ENCODE peak calls at places on chromosomes 4 and X, in five cellular contexts. E is mucosa of descending colon; O is astrocyte of the spinal cord; L is CD8-positive, alpha-beta T cell; Q is body of pancreas. P is an unnamed sample.

GRCh38 chrX:47187106-47187677 is 6.4 kb upstream of the UBA1 start:
- DNase-seq in E (no peak), O (no peak), L (no peak), Q (peak; percentile 28), P (no peak)

GRCh38 chrX:122703762-122704161 is 480.3 kb upstream of the GRIA3 start:
- DNase-seq in E (no peak), O (peak; percentile 0), L (no peak), Q (no peak), P (no peak)

GRCh38 chrX:155071694-155072215 is 447 bp downstream of the BRCC3 start:
- DNase-seq in E (no peak), O (no peak), L (no peak), Q (no peak), P (no peak)

GRCh38 chrX:149512225-149512885 is 7.2 kb upstream of the IDS start:
- DNase-seq in E (no peak), O (peak; percentile 37), L (peak; percentile 59), Q (peak; percentile 77), P (peak; percentile 54)

GRCh38 chrX:49155243-49155899 is 7.2 kb upstream of the MAGIX start:
- DNase-seq in E (no peak), O (peak; percentile 80), L (peak; percentile 34), Q (peak; percentile 57), P (peak; percentile 64)

GRCh38 chr4:15774020-15774420 is 4.1 kb upstream of the CD38 start:
- DNase-seq in E (no peak), O (no peak), L (no peak), Q (no peak), P (no peak)

GRCh38 chr4:80077639-80078038 is 4.6 kb upstream of the ANTXR2 start:
- DNase-seq in E (no peak), O (no peak), L (peak; percentile 18), Q (no peak), P (no peak)

GRCh38 chr4:5036239-5036638 is 15.0 kb upstream of the STK32B start:
- DNase-seq in E (no peak), O (peak; percentile 58), L (no peak), Q (no peak), P (no peak)

GRCh38 chr4:66653937-66654336 is 891.4 kb downstream of the CENPC start:
- DNase-seq in E (no peak), O (no peak), L (no peak), Q (no peak), P (no peak)

GRCh38 chrX:107207089-107207488 is 678 bp downstream of the DNAAF6 start:
- DNase-seq in E (no peak), O (no peak), L (no peak), Q (no peak), P (no peak)

GRCh38 chr4:104486702-104487101 is 8.0 kb downstream of the CXXC4 start:
- DNase-seq in E (no peak), O (no peak), L (no peak), Q (no peak), P (no peak)

GRCh38 chr4:123503698-123504389 is 107.2 kb downstream of the SPRY1 start:
- DNase-seq in E (no peak), O (no peak), L (no peak), Q (no peak), P (no peak)

GRCh38 chr4:138399041-138399440 is 156.9 kb upstream of the SLC7A11 start:
- DNase-seq in E (no peak), O (no peak), L (no peak), Q (no peak), P (no peak)

GRCh38 chrX:20378291-20378920 is 111.7 kb upstream of the RPS6KA3 start:
- DNase-seq in E (no peak), O (no peak), L (no peak), Q (no peak), P (no peak)

GRCh38 chrX:98379134-98379533 is 1495.4 kb downstream of the RPA4 start:
- DNase-seq in E (no peak), O (no peak), L (no peak), Q (no peak), P (no peak)

GRCh38 chr4:85486425-85487101 is 11.6 kb downstream of the ARHGAP24 start:
- DNase-seq in E (no peak), O (peak; percentile 26), L (no peak), Q (no peak), P (no peak)

GRCh38 chr4:100929135-100929534 is 411.3 kb upstream of the EMCN start:
- DNase-seq in E (no peak), O (no peak), L (no peak), Q (no peak), P (peak; percentile 49)

GRCh38 chr4:140326395-140326993 is 47.0 kb upstream of the SCOC start:
- DNase-seq in E (no peak), O (peak; percentile 63), L (no peak), Q (peak; percentile 39), P (no peak)

GRCh38 chr4:123359449-123360306 is 36.9 kb upstream of the SPRY1 start:
- DNase-seq in E (no peak), O (no peak), L (no peak), Q (no peak), P (no peak)

GRCh38 chr4:138308421-138308820 is 66.3 kb upstream of the SLC7A11 start:
- DNase-seq in E (no peak), O (peak; percentile 70), L (no peak), Q (no peak), P (no peak)

GRCh38 chrX:69028006-69028760 is 137.1 kb downstream of the PJA1 start:
- DNase-seq in E (no peak), O (no peak), L (no peak), Q (no peak), P (no peak)

GRCh38 chr4:116724249-116724648 is 361.1 kb downstream of the TRAM1L1 start:
- DNase-seq in E (no peak), O (no peak), L (no peak), Q (no peak), P (no peak)

GRCh38 chr4:123315617-123316016 is 81.0 kb upstream of the SPRY1 start:
- DNase-seq in E (no peak), O (no peak), L (no peak), Q (no peak), P (no peak)

GRCh38 chr4:181959121-181959520 is 284.1 kb upstream of the TENM3 start:
- DNase-seq in E (no peak), O (peak; percentile 83), L (no peak), Q (no peak), P (no peak)

GRCh38 chrX:53940180-53940579 is 104.1 kb downstream of the PHF8 start:
- DNase-seq in E (no peak), O (no peak), L (no peak), Q (no peak), P (no peak)

GRCh38 chr4:19694829-19695228 is 556.9 kb upstream of the SLIT2 start:
- DNase-seq in E (no peak), O (no peak), L (no peak), Q (no peak), P (no peak)

GRCh38 chr4:82436780-82437179 is 6.4 kb downstream of the ENOPH1 start:
- DNase-seq in E (no peak), O (no peak), L (no peak), Q (no peak), P (no peak)

GRCh38 chr4:118206627-118207026 is 146.2 kb downstream of the PRSS12 start:
- DNase-seq in E (no peak), O (no peak), L (no peak), Q (no peak), P (no peak)

GRCh38 chrX:38061335-38061734 is 55.0 kb downstream of the SYTL5 start:
- DNase-seq in E (no peak), O (peak; percentile 34), L (no peak), Q (no peak), P (peak; percentile 58)

GRCh38 chr4:17812801-17813200 is 2.0 kb downstream of the NCAPG start:
- DNase-seq in E (no peak), O (peak; percentile 38), L (no peak), Q (no peak), P (no peak)

GRCh38 chr4:17811078-17811603 is 362 bp downstream of the NCAPG start:
- DNase-seq in E (no peak), O (no peak), L (no peak), Q (peak; percentile 17), P (no peak)

GRCh38 chr4:17814140-17814539 is 3.4 kb downstream of the NCAPG start:
- DNase-seq in E (no peak), O (peak; percentile 58), L (no peak), Q (no peak), P (no peak)

GRCh38 chr4:17810260-17811077 is at the start of the genes DCAF16 and NCAPG:
- DNase-seq in E (peak; percentile 100), O (peak; percentile 100), L (peak; percentile 96), Q (peak; percentile 99), P (peak; percentile 98)

GRCh38 chr4:17812125-17812524 is 1.3 kb downstream of the NCAPG start:
- DNase-seq in E (no peak), O (no peak), L (no peak), Q (no peak), P (no peak)
- H3K4me3 ChIP-seq in E (no peak overlapping the region), O (peak overlapping the region; percentile 98), L (no peak overlapping the region), Q (no peak overlapping the region), P (peak overlapping the region; percentile 91)

DNA sequence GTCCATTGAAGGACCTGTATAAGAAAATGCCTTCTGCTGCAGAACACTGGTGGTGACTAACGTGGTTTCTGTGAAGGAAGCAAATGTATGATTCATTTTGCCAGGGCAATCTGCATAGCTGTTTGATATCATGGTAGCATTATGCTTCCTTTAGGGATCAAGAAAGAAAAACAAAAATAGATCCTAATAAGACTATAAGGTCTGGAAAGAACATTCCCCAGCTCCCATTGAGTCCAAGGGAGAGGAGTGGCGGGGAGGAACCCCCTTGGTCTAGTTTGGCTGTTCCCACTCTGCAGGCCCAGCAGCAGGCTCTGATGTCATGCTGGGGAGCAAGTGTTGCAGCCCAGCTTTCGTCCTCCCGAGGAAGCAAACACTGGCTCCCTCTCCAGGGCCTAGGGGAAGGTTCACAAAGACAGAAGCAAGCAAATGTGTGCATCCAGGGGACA is 154.5 kb upstream of the GALNT7 start:
- DNase-seq in E (no peak), O (peak; percentile 89), L (no peak), Q (no peak), P (no peak)
- TF ChIP-seq CTCF in E (no peak), O (peak; percentile 65), L (no peak), Q (no peak), P (peak; percentile 13)

DNA sequence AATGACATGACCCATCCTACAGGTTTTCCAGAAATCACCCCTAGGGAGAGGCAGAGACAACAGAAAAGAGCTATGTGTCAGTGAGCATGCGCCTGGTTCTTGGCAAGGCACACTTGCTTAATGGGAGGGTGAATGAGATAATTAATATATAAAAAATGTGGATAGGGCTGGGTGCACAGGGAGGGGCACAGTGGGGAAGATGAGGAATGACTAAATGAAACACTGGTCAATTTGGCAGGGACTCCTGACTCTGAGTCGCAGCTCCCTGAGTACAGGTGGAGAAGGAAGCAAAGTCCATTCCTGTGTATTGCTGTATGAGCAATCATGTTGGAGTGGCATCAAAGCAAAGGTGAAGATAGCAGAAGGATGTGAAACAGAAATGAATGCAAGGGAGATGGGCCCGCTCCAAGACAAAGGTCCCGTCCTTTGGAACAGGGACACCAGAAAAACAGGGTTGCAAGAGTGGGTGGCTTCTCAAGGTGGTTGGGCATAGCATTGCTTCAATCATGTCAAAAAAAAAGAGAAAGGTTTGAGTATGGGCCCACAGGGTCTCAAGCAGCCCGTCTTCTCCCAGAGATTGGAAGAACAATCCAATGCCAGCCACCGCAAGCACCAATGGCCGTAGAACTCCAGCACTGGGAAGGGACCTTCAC is 278.4 kb upstream of the AGTR2 start:
- DNase-seq in E (no peak), O (no peak), L (no peak), Q (no peak), P (peak; percentile 56)
- H3K4me3 ChIP-seq in E (no peak overlapping the region), O (peak overlapping the region; percentile 3), L (no peak overlapping the region), Q (no peak overlapping the region), P (no peak overlapping the region)

DNA sequence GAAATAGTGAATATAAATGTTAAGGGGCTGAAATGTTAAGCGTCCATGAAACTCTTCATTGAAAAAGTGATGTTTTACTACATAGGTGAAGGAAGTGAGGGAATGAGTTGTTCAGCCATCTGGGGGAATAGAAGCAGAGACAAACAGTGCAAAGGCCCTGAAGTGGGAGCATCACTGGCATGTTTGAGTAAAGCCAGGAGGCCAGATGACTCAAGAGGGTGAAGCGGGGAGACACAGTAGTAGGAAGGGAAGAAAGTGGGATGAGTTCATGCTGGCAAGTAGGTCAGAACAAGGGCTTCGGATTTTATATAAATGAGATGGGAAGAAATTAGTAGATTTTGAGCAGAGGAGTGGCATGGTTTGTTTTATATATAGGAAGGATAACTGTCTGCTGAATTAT is 112.5 kb upstream of the MAP9 start:
- DNase-seq in E (no peak), O (no peak), L (no peak), Q (no peak), P (no peak)
- TF ChIP-seq CTCF in E (no peak), O (no peak), L (no peak), Q (no peak), P (no peak)